ENCODE peak calls at places on chromosomes 11 and 22, in four cellular contexts. I, B, M and Z are unnamed samples.

GRCh38 chr11:111764621-111765020 is 1.6 kb downstream of the PPP2R1B start:
- DNase-seq in B (no peak), M (no peak), I (no peak), Z (no peak)

GRCh38 chr11:75174781-75175370 is 24.0 kb downstream of the SLCO2B1 start:
- DNase-seq in B (peak), I (no peak), M (no peak), Z (no peak)

GRCh38 chr22:30005213-30005857 is 74.9 kb upstream of the HORMAD2 start:
- DNase-seq in I (peak), B (peak), M (peak), Z (peak)

GRCh38 chr22:24744638-24745037 is 29.9 kb downstream of the PIWIL3 start:
- DNase-seq in B (no peak), M (no peak), I (no peak), Z (no peak)

GRCh38 chr11:94884322-94884721 is 89.0 kb downstream of the CWC15 start:
- DNase-seq in I (no peak), M (no peak), B (no peak), Z (no peak)

GRCh38 chr11:69094111-69094914 is 45.6 kb downstream of the TPCN2 start:
- DNase-seq in M (no peak), B (no peak), I (no peak), Z (no peak)

GRCh38 chr11:30203850-30204249 is 27.0 kb upstream of the FSHB start:
- DNase-seq in B (no peak), M (no peak), I (no peak), Z (no peak)

GRCh38 chr11:122523841-122524531 is 131.5 kb upstream of the UBASH3B start:
- DNase-seq in M (peak), I (no peak), B (no peak), Z (no peak)

GRCh38 chr22:25747245-25747944 is 5.4 kb downstream of the MYO18B start:
- DNase-seq in M (peak), B (peak), I (peak), Z (peak)

GRCh38 chr22:32985899-32986772 is 72.0 kb downstream of the SYN3 start:
- DNase-seq in I (peak), M (peak), B (peak), Z (peak)

GRCh38 chr11:78131956-78132355 is 7.5 kb downstream of the ALG8 start:
- DNase-seq in B (no peak), I (no peak), M (no peak), Z (no peak)

GRCh38 chr11:116648229-116649174 is 124.3 kb downstream of the BUD13 start:
- DNase-seq in M (no peak), I (no peak), B (no peak), Z (no peak)

GRCh38 chr11:11770274-11770673 is 71.5 kb upstream of the USP47 start:
- DNase-seq in M (no peak), B (no peak), I (no peak), Z (no peak)

GRCh38 chr11:10722307-10722706 is 28.7 kb upstream of the CTR9 start:
- DNase-seq in I (no peak), B (no peak), M (no peak), Z (no peak)

GRCh38 chr11:120924109-120924508 is 99.8 kb upstream of the TBCEL start:
- DNase-seq in I (no peak), B (no peak), M (no peak), Z (no peak)

GRCh38 chr11:71452354-71453020 is 516 bp upstream of the NADSYN1 start:
- DNase-seq in B (peak), M (peak), I (no peak), Z (no peak)

GRCh38 chr11:74138572-74138971 is 32.2 kb downstream of the C2CD3 start:
- DNase-seq in I (peak), M (peak), B (peak), Z (peak)

GRCh38 chr11:125141686-125142535 is 22.6 kb upstream of the PKNOX2 start:
- DNase-seq in I (no peak), M (peak), B (peak), Z (peak)

GRCh38 chr11:117175781-117176180 is 2.8 kb upstream of the SIDT2 start:
- DNase-seq in I (no peak), B (no peak), M (no peak), Z (no peak)

DNA sequence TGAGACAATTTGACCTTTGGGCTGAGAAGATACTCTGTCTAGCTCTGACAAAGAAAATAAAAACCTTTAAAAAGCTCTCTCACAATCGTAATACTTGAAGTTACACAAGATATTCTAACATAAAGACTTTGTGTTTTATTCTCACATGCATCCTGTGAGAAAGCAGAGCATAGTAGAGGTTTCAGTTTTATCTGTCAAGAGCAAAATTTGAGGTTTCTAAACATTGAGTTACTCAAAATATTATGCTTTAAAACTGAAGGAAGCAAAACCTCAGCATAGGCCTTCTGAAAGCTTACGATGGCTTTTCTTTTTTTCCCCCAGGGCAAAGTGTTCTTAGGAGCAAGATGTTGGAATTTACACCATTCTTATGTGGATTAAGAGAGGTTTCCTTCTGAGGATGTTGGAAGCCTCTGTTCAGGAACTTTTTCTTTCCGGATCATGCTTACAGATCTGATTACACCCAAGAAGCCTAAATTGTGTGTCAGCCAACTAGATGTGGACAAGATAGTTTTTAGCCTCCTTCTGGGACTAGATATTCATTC is 15.0 kb upstream of the OR51M1 start:
- DNase-seq in M (no peak), I (no peak), B (no peak), Z (no peak)
- H3K4me3 ChIP-seq in M (no peak), I (no peak), B (no peak), Z (no peak)

DNA sequence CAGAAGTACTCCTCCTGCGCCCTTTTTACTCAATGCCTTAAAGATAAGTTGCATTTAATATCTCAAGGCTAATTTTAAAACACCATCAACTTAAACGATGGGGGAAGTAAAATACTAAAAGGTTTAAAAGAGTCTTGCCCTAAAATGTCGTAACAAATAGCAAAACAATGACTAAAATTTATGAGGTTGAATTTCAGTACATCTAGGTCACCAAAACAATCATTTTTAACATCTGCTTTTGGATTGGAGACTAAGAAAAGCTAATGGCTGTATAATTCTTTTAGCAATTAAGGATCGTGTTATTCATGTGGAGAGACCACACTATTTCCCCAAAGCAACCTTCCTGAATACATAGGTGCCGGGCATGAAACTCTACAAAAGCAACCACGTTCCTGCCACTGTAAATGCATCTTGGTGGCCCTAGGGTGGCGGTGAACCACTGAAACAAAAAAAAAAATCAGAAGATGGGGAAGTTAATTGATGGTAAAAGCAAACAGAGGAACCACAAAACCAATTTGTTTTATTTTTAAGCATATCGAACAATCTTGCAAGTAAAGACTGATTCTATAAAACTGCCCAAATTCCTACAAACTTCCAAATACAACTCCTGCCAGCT is 45.8 kb downstream of the CELF1 start:
- DNase-seq in I (no peak), B (peak), M (no peak), Z (no peak)
- H3K4me3 ChIP-seq in I (no peak), B (no peak), M (no peak), Z (no peak)

GRCh38 chr22:19386248-19386647 is 45.3 kb downstream of the HIRA start:
- DNase-seq in M (no peak), B (no peak), I (no peak), Z (no peak)

GRCh38 chr22:19383292-19383691 is 48.2 kb downstream of the HIRA start:
- DNase-seq in I (no peak), B (no peak), M (no peak), Z (no peak)

GRCh38 chr22:19387575-19387974 is 44.0 kb downstream of the HIRA start:
- DNase-seq in M (no peak), B (no peak), I (no peak), Z (no peak)

GRCh38 chr22:19382240-19382639 is 49.3 kb downstream of the HIRA start:
- DNase-seq in M (no peak), B (no peak), I (no peak), Z (no peak)

DNA sequence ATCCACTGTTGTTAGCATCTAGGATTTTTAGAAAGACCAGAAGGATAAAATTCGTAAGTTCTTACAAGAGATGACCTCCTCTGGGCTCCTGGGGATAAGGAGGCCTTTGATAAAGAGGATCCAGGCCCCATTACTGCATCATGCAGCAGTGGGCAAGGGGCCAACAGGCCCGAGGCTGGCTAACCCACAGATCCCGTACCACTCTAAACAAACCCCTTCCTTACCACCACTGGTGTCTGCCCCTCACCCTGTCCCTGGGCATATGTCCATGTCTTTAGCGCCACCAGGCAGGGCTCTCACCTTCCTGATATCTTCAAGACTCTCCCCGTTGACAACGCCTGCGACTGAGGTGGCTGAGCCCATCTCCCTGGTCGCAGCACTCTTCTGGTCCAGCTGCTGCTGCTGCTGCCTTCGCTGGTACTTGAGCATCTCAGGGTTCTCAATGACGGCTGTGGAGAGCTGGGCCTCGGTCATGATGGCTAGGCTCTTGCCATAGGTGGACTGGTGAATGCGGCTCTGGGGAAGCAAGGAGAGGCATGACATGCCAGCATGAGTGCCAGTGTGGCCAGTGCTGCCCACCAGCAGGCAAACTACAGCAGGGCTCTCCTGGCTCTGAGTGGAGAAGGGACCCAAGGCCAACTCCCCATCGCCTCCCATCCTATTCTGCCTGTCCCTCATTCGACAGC is 46.2 kb downstream of the HIRA start:
- DNase-seq in B (no peak), I (no peak), M (no peak), Z (no peak)
- H3K4me3 ChIP-seq in B (no peak), I (no peak), M (no peak), Z (no peak)

GRCh38 chr22:46079093-46079860 is 71.0 kb upstream of the PPARA start:
- DNase-seq in I (no peak), M (peak), B (no peak), Z (no peak)
- H3K4me3 ChIP-seq in I (peak), M (peak), B (peak), Z (peak)